ENCODE peak calls at places on chromosomes 3 and 15, in eight cellular contexts. One of them, this sample, is unnamed.

GRCh38 chr15:77811270-77811669 is 178.6 kb upstream of the LINGO1 start:
- DNase-seq in breast epithelium: no peak
- DNase-seq in neural crest cell: no peak
- DNase-seq in activated CD4-positive, alpha-beta T cell treated with anti-CD3 and anti-CD28 coated beads for 48 hours: no peak
- DNase-seq in uterus: no peak
- DNase-seq in OCI-LY7: no peak
- DNase-seq in NCI-H524: no peak
- DNase-seq in NCI-H774: no peak
- DNase-seq in this sample: no peak

GRCh38 chr3:30681276-30682211 is 75.1 kb downstream of the TGFBR2 start:
- DNase-seq in uterus: peak
- DNase-seq in breast epithelium: no peak
- DNase-seq in NCI-H774: no peak
- DNase-seq in OCI-LY7: no peak
- DNase-seq in neural crest cell: no peak
- DNase-seq in activated CD4-positive, alpha-beta T cell treated with anti-CD3 and anti-CD28 coated beads for 48 hours: no peak
- DNase-seq in NCI-H524: no peak
- DNase-seq in this sample: no peak

GRCh38 chr15:68176601-68177000 is 28.5 kb downstream of the CALML4 start:
- DNase-seq in neural crest cell: no peak
- DNase-seq in NCI-H774: no peak
- DNase-seq in uterus: no peak
- DNase-seq in breast epithelium: no peak
- DNase-seq in OCI-LY7: no peak
- DNase-seq in NCI-H524: no peak
- DNase-seq in activated CD4-positive, alpha-beta T cell treated with anti-CD3 and anti-CD28 coated beads for 48 hours: no peak
- DNase-seq in this sample: no peak

GRCh38 chr3:194582196-194582905 is 50.9 kb downstream of the TMEM44 start:
- DNase-seq in NCI-H524: peak
- DNase-seq in uterus: no peak
- DNase-seq in activated CD4-positive, alpha-beta T cell treated with anti-CD3 and anti-CD28 coated beads for 48 hours: no peak
- DNase-seq in breast epithelium: no peak
- DNase-seq in NCI-H774: no peak
- DNase-seq in OCI-LY7: no peak
- DNase-seq in neural crest cell: no peak
- DNase-seq in this sample: peak

GRCh38 chr15:49288411-49288810 is 118.4 kb downstream of the GALK2 start:
- DNase-seq in NCI-H774: no peak
- DNase-seq in neural crest cell: no peak
- DNase-seq in NCI-H524: no peak
- DNase-seq in activated CD4-positive, alpha-beta T cell treated with anti-CD3 and anti-CD28 coated beads for 48 hours: no peak
- DNase-seq in OCI-LY7: no peak
- DNase-seq in breast epithelium: no peak
- DNase-seq in uterus: no peak
- DNase-seq in this sample: no peak

GRCh38 chr3:58349792-58350626 is 17.3 kb downstream of the PXK start:
- DNase-seq in activated CD4-positive, alpha-beta T cell treated with anti-CD3 and anti-CD28 coated beads for 48 hours: no peak
- DNase-seq in OCI-LY7: peak
- DNase-seq in NCI-H524: no peak
- DNase-seq in NCI-H774: no peak
- DNase-seq in uterus: no peak
- DNase-seq in neural crest cell: no peak
- DNase-seq in breast epithelium: peak
- DNase-seq in this sample: no peak

GRCh38 chr3:88235102-88235501 is 85.3 kb downstream of the C3orf38 start:
- DNase-seq in NCI-H774: no peak
- DNase-seq in activated CD4-positive, alpha-beta T cell treated with anti-CD3 and anti-CD28 coated beads for 48 hours: no peak
- DNase-seq in breast epithelium: no peak
- DNase-seq in neural crest cell: no peak
- DNase-seq in uterus: no peak
- DNase-seq in NCI-H524: no peak
- DNase-seq in OCI-LY7: no peak
- DNase-seq in this sample: no peak

GRCh38 chr3:195154111-195154791 is 116.7 kb downstream of the XXYLT1 start:
- DNase-seq in uterus: peak
- DNase-seq in NCI-H774: no peak
- DNase-seq in OCI-LY7: no peak
- DNase-seq in neural crest cell: no peak
- DNase-seq in activated CD4-positive, alpha-beta T cell treated with anti-CD3 and anti-CD28 coated beads for 48 hours: no peak
- DNase-seq in NCI-H524: no peak
- DNase-seq in breast epithelium: no peak
- DNase-seq in this sample: no peak

GRCh38 chr3:155325263-155325835 is 31.9 kb upstream of the STRIT1 start:
- DNase-seq in uterus: no peak
- DNase-seq in OCI-LY7: no peak
- DNase-seq in NCI-H524: peak
- DNase-seq in neural crest cell: no peak
- DNase-seq in breast epithelium: no peak
- DNase-seq in NCI-H774: no peak
- DNase-seq in activated CD4-positive, alpha-beta T cell treated with anti-CD3 and anti-CD28 coated beads for 48 hours: no peak
- DNase-seq in this sample: peak

GRCh38 chr15:88835119-88835518 is 31.9 kb downstream of the ACAN start:
- DNase-seq in uterus: no peak
- DNase-seq in NCI-H774: no peak
- DNase-seq in neural crest cell: no peak
- DNase-seq in breast epithelium: no peak
- DNase-seq in activated CD4-positive, alpha-beta T cell treated with anti-CD3 and anti-CD28 coated beads for 48 hours: no peak
- DNase-seq in NCI-H524: no peak
- DNase-seq in OCI-LY7: no peak
- DNase-seq in this sample: no peak

GRCh38 chr3:52197842-52198625 is at the start of gene ALAS1:
- DNase-seq in activated CD4-positive, alpha-beta T cell treated with anti-CD3 and anti-CD28 coated beads for 48 hours: peak
- DNase-seq in uterus: peak
- DNase-seq in OCI-LY7: peak
- DNase-seq in neural crest cell: peak
- DNase-seq in NCI-H774: peak
- DNase-seq in breast epithelium: peak
- DNase-seq in NCI-H524: peak
- DNase-seq in this sample: peak

GRCh38 chr3:157460253-157460652 is 23.6 kb downstream of the PTX3 start:
- DNase-seq in NCI-H524: no peak
- DNase-seq in uterus: no peak
- DNase-seq in NCI-H774: no peak
- DNase-seq in neural crest cell: no peak
- DNase-seq in activated CD4-positive, alpha-beta T cell treated with anti-CD3 and anti-CD28 coated beads for 48 hours: no peak
- DNase-seq in OCI-LY7: no peak
- DNase-seq in breast epithelium: no peak
- DNase-seq in this sample: no peak

GRCh38 chr3:38614651-38615352 is 34.7 kb downstream of the SCN5A start:
- DNase-seq in activated CD4-positive, alpha-beta T cell treated with anti-CD3 and anti-CD28 coated beads for 48 hours: no peak
- DNase-seq in neural crest cell: no peak
- DNase-seq in OCI-LY7: no peak
- DNase-seq in breast epithelium: no peak
- DNase-seq in uterus: no peak
- DNase-seq in NCI-H524: no peak
- DNase-seq in NCI-H774: no peak
- DNase-seq in this sample: no peak

GRCh38 chr15:40471778-40472130 is 970 bp downstream of the CHST14 start:
- DNase-seq in NCI-H774: no peak
- DNase-seq in OCI-LY7: peak
- DNase-seq in activated CD4-positive, alpha-beta T cell treated with anti-CD3 and anti-CD28 coated beads for 48 hours: peak
- DNase-seq in uterus: no peak
- DNase-seq in NCI-H524: peak
- DNase-seq in neural crest cell: no peak
- DNase-seq in breast epithelium: peak
- DNase-seq in this sample: peak

GRCh38 chr15:49758456-49758855 is 137.6 kb downstream of the DTWD1 start:
- DNase-seq in uterus: no peak
- DNase-seq in NCI-H774: no peak
- DNase-seq in OCI-LY7: no peak
- DNase-seq in breast epithelium: no peak
- DNase-seq in activated CD4-positive, alpha-beta T cell treated with anti-CD3 and anti-CD28 coated beads for 48 hours: no peak
- DNase-seq in NCI-H524: no peak
- DNase-seq in neural crest cell: no peak
- DNase-seq in this sample: no peak

GRCh38 chr15:40058476-40059140 is 19.6 kb upstream of the SRP14 start:
- DNase-seq in uterus: no peak
- DNase-seq in activated CD4-positive, alpha-beta T cell treated with anti-CD3 and anti-CD28 coated beads for 48 hours: peak
- DNase-seq in NCI-H774: no peak
- DNase-seq in NCI-H524: no peak
- DNase-seq in breast epithelium: no peak
- DNase-seq in OCI-LY7: no peak
- DNase-seq in neural crest cell: no peak
- DNase-seq in this sample: peak

GRCh38 chr3:183202004-183202722 is 39.6 kb upstream of the LAMP3 start:
- DNase-seq in activated CD4-positive, alpha-beta T cell treated with anti-CD3 and anti-CD28 coated beads for 48 hours: peak
- DNase-seq in breast epithelium: no peak
- DNase-seq in uterus: no peak
- DNase-seq in NCI-H774: no peak
- DNase-seq in OCI-LY7: no peak
- DNase-seq in neural crest cell: no peak
- DNase-seq in NCI-H524: no peak
- DNase-seq in this sample: no peak

GRCh38 chr3:149216195-149216869 is 5.3 kb downstream of the CP start:
- DNase-seq in NCI-H774: peak
- DNase-seq in activated CD4-positive, alpha-beta T cell treated with anti-CD3 and anti-CD28 coated beads for 48 hours: no peak
- DNase-seq in OCI-LY7: no peak
- DNase-seq in breast epithelium: no peak
- DNase-seq in neural crest cell: no peak
- DNase-seq in uterus: no peak
- DNase-seq in NCI-H524: no peak
- DNase-seq in this sample: no peak

GRCh38 chr3:123431658-123432323 is 17.1 kb downstream of the ADCY5 start:
- DNase-seq in neural crest cell: no peak
- DNase-seq in NCI-H774: no peak
- DNase-seq in NCI-H524: no peak
- DNase-seq in breast epithelium: no peak
- DNase-seq in OCI-LY7: no peak
- DNase-seq in uterus: no peak
- DNase-seq in activated CD4-positive, alpha-beta T cell treated with anti-CD3 and anti-CD28 coated beads for 48 hours: no peak
- DNase-seq in this sample: no peak

GRCh38 chr15:83053151-83053550 is 13.9 kb downstream of the BTBD1 start:
- DNase-seq in breast epithelium: no peak
- DNase-seq in neural crest cell: no peak
- DNase-seq in NCI-H524: no peak
- DNase-seq in NCI-H774: no peak
- DNase-seq in activated CD4-positive, alpha-beta T cell treated with anti-CD3 and anti-CD28 coated beads for 48 hours: no peak
- DNase-seq in OCI-LY7: no peak
- DNase-seq in uterus: no peak
- DNase-seq in this sample: no peak

GRCh38 chr15:95872366-95872771 is 458.1 kb upstream of the NR2F2 start:
- DNase-seq in NCI-H524: no peak
- DNase-seq in neural crest cell: no peak
- DNase-seq in breast epithelium: no peak
- DNase-seq in uterus: no peak
- DNase-seq in NCI-H774: no peak
- DNase-seq in OCI-LY7: no peak
- DNase-seq in activated CD4-positive, alpha-beta T cell treated with anti-CD3 and anti-CD28 coated beads for 48 hours: no peak
- DNase-seq in this sample: no peak

GRCh38 chr3:52210550-52211046 is 12.6 kb downstream of the ALAS1 start:
- DNase-seq in neural crest cell: no peak
- DNase-seq in NCI-H774: no peak
- DNase-seq in OCI-LY7: no peak
- DNase-seq in breast epithelium: no peak
- DNase-seq in NCI-H524: no peak
- DNase-seq in activated CD4-positive, alpha-beta T cell treated with anti-CD3 and anti-CD28 coated beads for 48 hours: no peak
- DNase-seq in uterus: no peak
- DNase-seq in this sample: no peak

GRCh38 chr15:55744026-55744655 is 1.2 kb upstream of the PRTG start:
- DNase-seq in NCI-H774: no peak
- DNase-seq in OCI-LY7: no peak
- DNase-seq in breast epithelium: no peak
- DNase-seq in activated CD4-positive, alpha-beta T cell treated with anti-CD3 and anti-CD28 coated beads for 48 hours: no peak
- DNase-seq in neural crest cell: no peak
- DNase-seq in uterus: no peak
- DNase-seq in NCI-H524: peak
- DNase-seq in this sample: no peak